ENCODE peak calls at places on chromosomes 5 and 9, in ten cellular contexts. M is RWPE2; R is neural progenitor cell; D is fibroblast of lung; I is lower lobe of right lung; A is CD8-positive, alpha-beta memory T cell; W is kidney; X is body of pancreas; K is heart left ventricle; U is mesenchymal stem cell. N is an unnamed sample.

GRCh38 chr9:6896562-6896961 is 138.8 kb downstream of the KDM4C start:
- DNase-seq in M (no peak), R (no peak), D (peak), I (no peak), A (no peak), W (no peak), X (no peak), K (no peak), U (no peak), N (no peak)

GRCh38 chr9:5288591-5288990 is 15.9 kb downstream of the RLN2 start:
- DNase-seq in M (no peak), R (no peak), D (no peak), I (no peak), A (no peak), W (no peak), X (no peak), K (no peak), U (no peak), N (no peak)

GRCh38 chr5:32193591-32193990 is 19.5 kb upstream of the GOLPH3 start:
- DNase-seq in M (peak), R (no peak), D (peak), I (peak), A (no peak), W (peak), X (peak), K (peak), U (peak), N (no peak)

GRCh38 chr9:97398999-97399758 is 12.7 kb upstream of the TDRD7 start:
- DNase-seq in M (peak), R (peak), D (peak), I (peak), A (peak), W (peak), X (peak), K (peak), U (peak), N (peak)

GRCh38 chr5:178394074-178394473 is 161.5 kb upstream of the PHYKPL start:
- DNase-seq in M (peak), R (no peak), D (no peak), I (peak), A (no peak), W (peak), X (no peak), K (no peak), U (no peak), N (no peak)

GRCh38 chr9:8651126-8651525 is 851.5 kb upstream of the DMAC1 start:
- DNase-seq in M (no peak), R (no peak), D (no peak), I (no peak), A (no peak), W (no peak), X (no peak), K (no peak), U (no peak), N (no peak)

GRCh38 chr5:164475339-164475977 is 970.0 kb downstream of the MAT2B start:
- DNase-seq in M (no peak), R (peak), D (peak), I (no peak), A (no peak), W (no peak), X (no peak), K (no peak), U (peak), N (no peak)

GRCh38 chr9:8329561-8330283 is 530.1 kb upstream of the DMAC1 start:
- DNase-seq in M (no peak), R (no peak), D (no peak), I (no peak), A (no peak), W (peak), X (peak), K (no peak), U (no peak), N (no peak)

GRCh38 chr5:119071573-119071874 is 637 bp downstream of the DMXL1 start:
- DNase-seq in M (no peak), R (no peak), D (peak), I (no peak), A (no peak), W (no peak), X (no peak), K (no peak), U (no peak), N (no peak)

GRCh38 chr5:66249920-66250319 is 105.8 kb downstream of the SREK1 start:
- DNase-seq in M (no peak), R (no peak), D (no peak), I (no peak), A (no peak), W (no peak), X (no peak), K (no peak), U (no peak), N (no peak)

GRCh38 chr9:92984976-92985375 is 37.7 kb downstream of the FGD3 start:
- DNase-seq in M (no peak), R (no peak), D (no peak), I (no peak), A (no peak), W (no peak), X (no peak), K (no peak), U (no peak), N (no peak)

GRCh38 chr5:137071526-137071925 is 427.6 kb downstream of the SPOCK1 start:
- DNase-seq in M (no peak), R (no peak), D (no peak), I (no peak), A (no peak), W (no peak), X (no peak), K (no peak), U (no peak), N (no peak)

GRCh38 chr5:53019320-53019719 is 30.2 kb downstream of the ITGA2 start:
- DNase-seq in M (no peak), R (no peak), D (peak), I (no peak), A (no peak), W (no peak), X (no peak), K (no peak), U (peak), N (no peak)

GRCh38 chr5:53017383-53017782 is 28.2 kb downstream of the ITGA2 start:
- DNase-seq in M (no peak), R (no peak), D (no peak), I (no peak), A (no peak), W (peak), X (no peak), K (no peak), U (no peak), N (no peak)

GRCh38 chr5:53013857-53014256 is 24.7 kb downstream of the ITGA2 start:
- DNase-seq in M (no peak), R (no peak), D (no peak), I (no peak), A (no peak), W (no peak), X (no peak), K (no peak), U (no peak), N (no peak)

GRCh38 chr5:53022889-53023511 is 33.8 kb downstream of the ITGA2 start:
- DNase-seq in M (no peak), R (no peak), D (no peak), I (no peak), A (no peak), W (no peak), X (no peak), K (no peak), U (no peak), N (no peak)

GRCh38 chr5:53017794-53018391 is 28.7 kb downstream of the ITGA2 start:
- DNase-seq in M (no peak), R (no peak), D (no peak), I (no peak), A (no peak), W (peak), X (no peak), K (no peak), U (no peak), N (no peak)
- H3K27ac ChIP-seq in M (no peak), R (no peak), D (no peak), I (no peak), A (no peak), W (no peak), X (no peak), K (no peak), U (no peak), N (no peak)

GRCh38 chr5:74418709-74419108 is 221.8 kb downstream of the ENC1 start:
- DNase-seq in M (no peak), R (no peak), D (no peak), I (no peak), A (no peak), W (no peak), X (no peak), K (no peak), U (no peak), N (no peak)

GRCh38 chr5:74412064-74412463 is 228.5 kb downstream of the ENC1 start:
- DNase-seq in M (no peak), R (peak), D (no peak), I (no peak), A (no peak), W (no peak), X (no peak), K (no peak), U (no peak), N (no peak)

GRCh38 chr5:74413403-74414060 is 227.0 kb downstream of the ENC1 start:
- DNase-seq in M (no peak), R (no peak), D (no peak), I (no peak), A (no peak), W (no peak), X (no peak), K (no peak), U (no peak), N (no peak)

GRCh38 chr5:74414228-74414627 is 226.3 kb downstream of the ENC1 start:
- DNase-seq in M (no peak), R (no peak), D (no peak), I (no peak), A (no peak), W (no peak), X (no peak), K (no peak), U (no peak), N (no peak)

GRCh38 chr5:74415695-74416102 is 224.8 kb downstream of the ENC1 start:
- DNase-seq in M (no peak), R (no peak), D (no peak), I (no peak), A (no peak), W (no peak), X (no peak), K (no peak), U (peak), N (no peak)
- H3K4me3 ChIP-seq in M (no peak), R (no peak), D (no peak), I (no peak), A (no peak), W (no peak), X (no peak), K (no peak), U (no peak), N (no peak)

GRCh38 chr5:88761269-88761880 is 121.6 kb downstream of the MEF2C start:
- DNase-seq in M (no peak), R (no peak), D (peak), I (no peak), A (no peak), W (no peak), X (no peak), K (no peak), U (no peak), N (no peak)

GRCh38 chr5:88769165-88769564 is 113.8 kb downstream of the MEF2C start:
- DNase-seq in M (no peak), R (no peak), D (no peak), I (no peak), A (no peak), W (no peak), X (no peak), K (no peak), U (no peak), N (no peak)

GRCh38 chr5:88768411-88768810 is 114.6 kb downstream of the MEF2C start:
- DNase-seq in M (no peak), R (no peak), D (no peak), I (no peak), A (no peak), W (no peak), X (no peak), K (no peak), U (no peak), N (no peak)

GRCh38 chr5:88761939-88762338 is 121.0 kb downstream of the MEF2C start:
- DNase-seq in M (no peak), R (no peak), D (no peak), I (no peak), A (no peak), W (no peak), X (no peak), K (no peak), U (no peak), N (no peak)

DNA sequence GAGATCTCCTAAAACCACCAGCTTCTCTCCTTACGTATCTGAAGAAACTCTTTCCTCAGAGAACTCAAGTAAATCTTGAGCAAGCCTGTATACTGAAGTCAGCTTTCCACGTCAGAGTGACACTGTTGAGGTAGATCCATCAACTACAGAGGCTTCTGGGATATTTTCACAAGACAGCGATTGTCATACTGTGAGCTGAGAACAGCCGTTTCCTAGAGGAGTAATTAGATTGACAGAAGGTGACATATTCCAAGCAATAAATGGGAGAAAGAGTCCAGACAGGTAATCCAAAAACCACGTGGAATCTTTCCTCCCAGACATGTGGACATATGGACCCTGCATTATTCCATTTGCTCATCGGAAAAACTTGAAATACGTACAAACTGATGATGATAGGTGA is 117.2 kb downstream of the MEF2C start:
- DNase-seq in M (no peak), R (no peak), D (no peak), I (no peak), A (no peak), W (no peak), X (no peak), K (no peak), U (no peak), N (no peak)
- H3K27ac ChIP-seq in M (no peak), R (no peak), D (no peak), I (no peak), A (no peak), W (no peak), X (no peak), K (no peak), U (no peak), N (no peak)

DNA sequence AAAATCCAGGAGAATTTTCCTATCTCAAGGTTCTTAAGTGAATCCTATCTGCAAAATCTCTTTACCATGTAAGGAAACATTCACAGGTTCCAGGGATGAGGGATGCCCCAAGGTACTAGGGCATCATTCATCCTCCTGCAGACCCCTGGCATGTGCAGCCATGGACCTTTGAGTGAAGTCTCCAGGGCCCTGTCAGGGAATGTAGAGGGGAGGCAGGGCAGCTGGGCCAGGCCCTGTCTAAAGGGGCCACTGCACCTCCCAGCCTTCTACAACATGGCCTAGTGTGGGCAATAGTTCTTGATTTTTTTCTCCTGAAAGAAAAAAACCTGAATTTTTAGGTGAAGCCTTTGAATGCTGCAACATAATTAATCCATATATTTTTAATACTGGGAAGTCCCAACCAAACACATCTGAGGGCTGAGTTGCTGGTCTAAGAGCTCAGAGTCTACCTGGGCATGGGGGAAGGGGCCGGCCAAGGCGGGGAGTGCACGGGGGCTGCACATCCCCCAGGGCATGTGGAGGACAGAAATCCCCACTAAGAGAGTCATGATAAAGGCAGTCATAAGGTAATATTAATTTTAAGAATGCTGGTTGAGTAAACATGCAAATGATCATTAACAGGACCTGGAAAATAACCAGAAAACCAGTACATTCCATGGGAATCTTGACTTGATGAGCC is 63.1 kb downstream of the SEMA4D start:
- DNase-seq in M (no peak), R (no peak), D (no peak), I (no peak), A (no peak), W (peak), X (no peak), K (no peak), U (no peak), N (no peak)
- H3K4me3 ChIP-seq in M (no peak), R (peak), D (no peak), I (no peak), A (no peak), W (no peak), X (no peak), K (no peak), U (no peak), N (no peak)

GRCh38 chr5:62653001-62653863 is 74.6 kb downstream of the LRRC70 start:
- DNase-seq in M (no peak), R (no peak), D (no peak), I (no peak), A (no peak), W (no peak), X (no peak), K (no peak), U (no peak), N (no peak)
- H3K27ac ChIP-seq in M (no peak), R (no peak), D (no peak), I (no peak), A (no peak), W (no peak), X (no peak), K (no peak), U (no peak), N (no peak)

DNA sequence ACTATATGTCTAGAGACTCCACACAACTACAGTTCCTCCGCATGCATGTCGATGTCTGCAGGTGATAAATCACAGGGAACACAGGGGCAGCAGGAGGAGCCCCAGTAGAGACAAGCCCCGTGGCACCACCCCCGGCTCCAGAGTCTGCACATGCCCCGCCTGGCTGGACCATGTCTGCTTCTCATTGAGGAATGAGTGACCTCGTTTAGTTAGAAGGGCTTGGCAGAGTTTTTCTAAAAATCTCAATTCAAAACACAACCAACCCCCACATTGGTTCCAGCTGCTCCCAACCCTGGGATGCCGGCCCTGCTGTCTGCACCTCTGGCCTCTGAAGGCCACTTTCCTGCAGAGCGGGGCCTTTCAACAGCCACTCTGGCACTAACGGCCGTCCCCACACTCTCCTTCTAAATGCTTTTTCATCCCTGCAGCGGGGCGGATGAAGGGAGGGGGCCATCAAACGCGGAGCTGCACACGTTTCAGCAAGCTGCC is 106.4 kb downstream of the ROR2 start:
- DNase-seq in M (no peak), R (peak), D (peak), I (no peak), A (no peak), W (no peak), X (no peak), K (peak), U (no peak), N (no peak)
- H3K4me3 ChIP-seq in M (no peak), R (no peak), D (no peak), I (peak), A (no peak), W (no peak), X (no peak), K (no peak), U (peak), N (no peak)

N was measured in CD8-positive, alpha-beta T cell.